ENCODE peak calls at places on chromosomes 4 and X, in ten cellular contexts. B, I, T, E, U, S, C, Q, W and R are unnamed samples.

GRCh38 chr4:85508654-85509053 is 33.7 kb downstream of the ARHGAP24 start:
- DNase-seq in B (no peak), I (no peak), T (no peak), E (no peak), U (no peak), S (no peak), C (no peak), Q (no peak), W (no peak), R (no peak)

GRCh38 chr4:129364747-129365452 is 268.9 kb downstream of the C4orf33 start:
- DNase-seq in B (no peak), I (no peak), T (no peak), E (no peak), U (no peak), S (no peak), C (no peak), Q (no peak), W (no peak), R (no peak)

GRCh38 chr4:153261922-153262321 is 57.7 kb downstream of the TRIM2 start:
- DNase-seq in B (no peak), I (no peak), T (no peak), E (no peak), U (no peak), S (no peak), C (no peak), Q (no peak), W (no peak), R (no peak)

GRCh38 chr4:79235074-79235473 is 90.8 kb downstream of the NAA11 start:
- DNase-seq in B (no peak), I (no peak), T (no peak), E (no peak), U (no peak), S (no peak), C (no peak), Q (no peak), W (no peak), R (no peak)

GRCh38 chr4:74206088-74206826 is 48.3 kb downstream of the MTHFD2L start:
- DNase-seq in B (peak), I (peak), T (no peak), E (no peak), U (no peak), S (no peak), C (no peak), Q (no peak), W (no peak), R (no peak)

GRCh38 chr4:4852591-4853362 is 6.7 kb upstream of the MSX1 start:
- DNase-seq in B (peak), I (no peak), T (no peak), E (no peak), U (peak), S (no peak), C (peak), Q (no peak), W (no peak), R (no peak)

GRCh38 chr4:122616910-122617596 is 3.8 kb downstream of the IL21 start:
- DNase-seq in B (no peak), I (no peak), T (no peak), E (no peak), U (no peak), S (no peak), C (no peak), Q (no peak), W (no peak), R (no peak)

GRCh38 chr4:114386637-114387233 is 211.9 kb upstream of the UGT8 start:
- DNase-seq in B (peak), I (peak), T (no peak), E (no peak), U (no peak), S (peak), C (no peak), Q (no peak), W (no peak), R (no peak)

GRCh38 chr4:77074961-77075855 is 581 bp downstream of the CCNI start:
- DNase-seq in B (peak), I (peak), T (peak), E (peak), U (peak), S (peak), C (peak), Q (peak), W (peak), R (peak)

GRCh38 chr4:181166742-181167399 is 1076.3 kb upstream of the TENM3 start:
- DNase-seq in B (no peak), I (no peak), T (no peak), E (no peak), U (no peak), S (no peak), C (no peak), Q (no peak), W (no peak), R (no peak)

GRCh38 chrX:45788315-45788714 is 587.6 kb upstream of the DIPK2B start:
- DNase-seq in B (no peak), I (no peak), T (no peak), E (no peak), U (no peak), S (no peak), C (no peak), Q (no peak), W (no peak), R (no peak)

GRCh38 chrX:71917621-71918341 is 7.1 kb downstream of the NHSL2 start:
- DNase-seq in B (peak), I (no peak), T (no peak), E (no peak), U (peak), S (no peak), C (no peak), Q (no peak), W (no peak), R (no peak)

GRCh38 chr4:93031431-93032098 is 727.8 kb downstream of the GRID2 start:
- DNase-seq in B (peak), I (no peak), T (no peak), E (no peak), U (no peak), S (no peak), C (no peak), Q (no peak), W (no peak), R (no peak)

GRCh38 chr4:168153596-168154440 is 61.5 kb downstream of the ANXA10 start:
- DNase-seq in B (peak), I (peak), T (peak), E (peak), U (peak), S (peak), C (peak), Q (peak), W (peak), R (peak)

GRCh38 chr4:124030038-124030638 is 633.5 kb downstream of the SPRY1 start:
- DNase-seq in B (no peak), I (no peak), T (no peak), E (no peak), U (no peak), S (no peak), C (no peak), Q (no peak), W (no peak), R (no peak)

GRCh38 chr4:152045781-152046571 is 285.2 kb upstream of the GATB start:
- DNase-seq in B (no peak), I (peak), T (no peak), E (no peak), U (peak), S (no peak), C (peak), Q (peak), W (peak), R (no peak)

GRCh38 chrX:9379697-9380551 is 84.9 kb upstream of the TBL1X start:
- DNase-seq in B (peak), I (no peak), T (no peak), E (no peak), U (no peak), S (peak), C (no peak), Q (no peak), W (no peak), R (no peak)

GRCh38 chr4:81756973-81757372 is 285.3 kb upstream of the RASGEF1B start:
- DNase-seq in B (no peak), I (no peak), T (no peak), E (no peak), U (no peak), S (no peak), C (no peak), Q (no peak), W (no peak), R (no peak)

GRCh38 chr4:12884846-12885796 is 599.0 kb downstream of the RAB28 start:
- DNase-seq in B (no peak), I (no peak), T (no peak), E (no peak), U (peak), S (no peak), C (no peak), Q (no peak), W (no peak), R (no peak)

GRCh38 chr4:175035907-175036306 is 117.7 kb downstream of the ADAM29 start:
- DNase-seq in B (peak), I (no peak), T (no peak), E (no peak), U (no peak), S (no peak), C (no peak), Q (no peak), W (no peak), R (no peak)

GRCh38 chrX:136047969-136048368 is 62.7 kb downstream of the SLC9A6 start:
- DNase-seq in B (peak), I (no peak), T (no peak), E (no peak), U (no peak), S (no peak), C (no peak), Q (no peak), W (no peak), R (no peak)

GRCh38 chr4:113952452-113953029 is 26.9 kb downstream of the ARSJ start:
- DNase-seq in B (peak), I (peak), T (no peak), E (no peak), U (peak), S (peak), C (no peak), Q (no peak), W (no peak), R (no peak)

GRCh38 chr4:122508083-122508482 is 51.6 kb upstream of the IL2 start:
- DNase-seq in B (peak), I (no peak), T (no peak), E (no peak), U (no peak), S (no peak), C (no peak), Q (no peak), W (no peak), R (no peak)

GRCh38 chr4:76090241-76090691 is 15.8 kb downstream of the ART3 start:
- DNase-seq in B (peak), I (peak), T (no peak), E (no peak), U (no peak), S (no peak), C (no peak), Q (no peak), W (no peak), R (no peak)

GRCh38 chrX:20252392-20253231 is 14.1 kb downstream of the RPS6KA3 start:
- DNase-seq in B (peak), I (peak), T (peak), E (peak), U (peak), S (peak), C (peak), Q (no peak), W (peak), R (peak)

GRCh38 chr4:74716436-74716765 is 77.9 kb downstream of the BTC start:
- DNase-seq in B (no peak), I (no peak), T (no peak), E (no peak), U (no peak), S (no peak), C (no peak), Q (no peak), W (no peak), R (no peak)

GRCh38 chrX:153831435-153832150 is 1.2 kb upstream of the PDZD4 start:
- DNase-seq in B (no peak), I (peak), T (no peak), E (no peak), U (no peak), S (no peak), C (no peak), Q (no peak), W (no peak), R (no peak)

GRCh38 chr4:85747871-85748491 is 273.0 kb downstream of the ARHGAP24 start:
- DNase-seq in B (peak), I (peak), T (no peak), E (no peak), U (peak), S (peak), C (no peak), Q (no peak), W (no peak), R (no peak)